ENCODE peak calls at places on chromosome 2, in four cellular contexts. U, N, A and T are unnamed samples.
A peak's percentile ranks its signal among the peaks of the same experiment; 100 is the strongest.

GRCh38 chr2:237434916-237435315 is 21.0 kb upstream of the COL6A3 start:
- DNase-seq in U (peak; percentile 58), N (no peak), A (no peak), T (no peak)

GRCh38 chr2:17539596-17539992 is 902 bp upstream of the VSNL1 start:
- DNase-seq in U (no peak), N (no peak), A (no peak), T (peak; percentile 40)

GRCh38 chr2:20454036-20454981 is 7.4 kb downstream of the RHOB start:
- DNase-seq in U (no peak), N (no peak), A (no peak), T (no peak)

GRCh38 chr2:172226244-172227061 is 123.8 kb upstream of the DLX2 start:
- DNase-seq in U (no peak), N (no peak), A (no peak), T (no peak)

GRCh38 chr2:57728691-57729090 is 317.9 kb upstream of the VRK2 start:
- DNase-seq in U (no peak), N (no peak), A (no peak), T (no peak)

GRCh38 chr2:226376516-226377180 is 423.0 kb downstream of the IRS1 start:
- DNase-seq in U (no peak), N (no peak), A (no peak), T (peak; percentile 43)

GRCh38 chr2:228675715-228676114 is 494.2 kb upstream of the SPHKAP start:
- DNase-seq in U (no peak), N (no peak), A (no peak), T (peak; percentile 83)

GRCh38 chr2:219417374-219417773 is 803 bp upstream of the DES start:
- DNase-seq in U (no peak), N (no peak), A (no peak), T (no peak)

GRCh38 chr2:228674155-228674554 is 492.7 kb upstream of the SPHKAP start:
- DNase-seq in U (no peak), N (no peak), A (no peak), T (no peak)

GRCh38 chr2:229910832-229911412 is 10.9 kb downstream of the TRIP12 start:
- DNase-seq in U (no peak), N (no peak), A (no peak), T (peak; percentile 7)

GRCh38 chr2:46363535-46364170 is 66.4 kb downstream of the EPAS1 start:
- DNase-seq in U (peak; percentile 47), N (no peak), A (no peak), T (peak; percentile 88)

GRCh38 chr2:169315357-169315756 is 47.0 kb downstream of the LRP2 start:
- DNase-seq in U (no peak), N (no peak), A (no peak), T (no peak)

GRCh38 chr2:235497096-235497495 is 3.3 kb downstream of the AGAP1 start:
- DNase-seq in U (no peak), N (no peak), A (no peak), T (no peak)
- TF ChIP-seq CTCF in U (no peak), N (no peak), A (no peak), T (no peak)

GRCh38 chr2:70300771-70301343 is 1.0 kb downstream of the FAM136A start:
- DNase-seq in U (no peak), N (no peak), A (no peak), T (no peak)
- TF ChIP-seq CTCF in U (peak; percentile 54), N (no peak), A (no peak), T (no peak)

GRCh38 chr2:223957092-223957851 is at the start of gene MRPL44:
- DNase-seq in U (peak; percentile 90), N (peak; percentile 77), A (peak; percentile 91), T (peak; percentile 95)
- TF ChIP-seq CTCF in U (no peak), N (no peak), A (no peak), T (no peak)

GRCh38 chr2:127079358-127079920 is 27.5 kb downstream of the BIN1 start:
- DNase-seq in U (no peak), N (no peak), A (no peak), T (no peak)

GRCh38 chr2:127078691-127079270 is 28.2 kb downstream of the BIN1 start:
- DNase-seq in U (no peak), N (no peak), A (no peak), T (no peak)

GRCh38 chr2:127081826-127082633 is 24.9 kb downstream of the BIN1 start:
- DNase-seq in U (no peak), N (no peak), A (no peak), T (no peak)

GRCh38 chr2:127080941-127081769 is 25.8 kb downstream of the BIN1 start:
- DNase-seq in U (no peak), N (no peak), A (no peak), T (no peak)

DNA sequence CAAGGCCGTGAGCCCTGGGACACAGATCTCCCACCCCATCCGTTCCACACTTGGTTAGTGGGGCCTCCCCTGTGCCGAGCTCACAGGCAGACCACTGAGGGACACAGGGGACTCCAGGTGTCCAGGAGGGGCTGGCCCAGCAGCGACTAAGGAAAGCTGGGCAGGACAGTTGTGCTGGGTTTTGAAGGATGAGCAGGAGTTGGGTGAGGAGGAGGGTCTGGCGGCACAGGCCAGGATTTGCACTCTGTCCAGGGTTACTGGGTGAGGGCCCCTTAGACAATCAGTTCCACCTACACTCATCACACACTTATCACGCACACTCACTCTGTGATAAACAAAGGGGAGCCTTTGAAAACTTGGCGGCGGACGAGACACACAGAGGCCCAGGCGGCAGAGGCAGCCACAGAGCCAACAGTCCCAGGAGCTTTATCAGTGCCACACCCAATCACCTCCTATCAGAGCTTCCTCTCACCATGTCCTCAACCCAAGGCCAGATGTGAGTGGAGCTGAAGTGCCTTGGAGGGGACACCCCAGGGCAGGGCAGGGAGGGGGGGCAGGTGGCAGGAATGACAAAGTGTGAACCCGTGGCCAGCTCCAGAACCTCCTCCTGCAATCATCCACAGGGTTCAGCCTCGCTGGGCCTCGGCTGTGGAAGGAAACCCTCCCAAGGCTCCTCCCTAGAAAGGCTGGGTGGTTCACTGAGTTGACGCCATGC is 26.6 kb downstream of the BIN1 start:
- DNase-seq in U (no peak), N (no peak), A (no peak), T (no peak)
- TF ChIP-seq CTCF in U (no peak), N (no peak), A (no peak), T (no peak)

GRCh38 chr2:174632847-174633620 is 35.4 kb upstream of the WIPF1 start:
- DNase-seq in U (no peak), N (no peak), A (no peak), T (peak; percentile 63)

GRCh38 chr2:174635747-174636399 is 38.3 kb upstream of the WIPF1 start:
- DNase-seq in U (peak; percentile 54), N (no peak), A (no peak), T (peak; percentile 86)

GRCh38 chr2:174633621-174633927 is 36.0 kb upstream of the WIPF1 start:
- DNase-seq in U (no peak), N (no peak), A (no peak), T (peak; percentile 46)

GRCh38 chr2:174635015-174635593 is 37.5 kb upstream of the WIPF1 start:
- DNase-seq in U (no peak), N (no peak), A (no peak), T (no peak)

GRCh38 chr2:174634130-174635014 is 36.8 kb upstream of the WIPF1 start:
- DNase-seq in U (no peak), N (no peak), A (no peak), T (peak; percentile 37)
- TF ChIP-seq CTCF in U (no peak), N (no peak), A (no peak), T (no peak)

GRCh38 chr2:189628817-189629552 is 32.3 kb upstream of the ASNSD1 start:
- DNase-seq in U (no peak), N (no peak), A (no peak), T (no peak)
- TF ChIP-seq CTCF in U (no peak), N (no peak), A (no peak), T (no peak)

DNA sequence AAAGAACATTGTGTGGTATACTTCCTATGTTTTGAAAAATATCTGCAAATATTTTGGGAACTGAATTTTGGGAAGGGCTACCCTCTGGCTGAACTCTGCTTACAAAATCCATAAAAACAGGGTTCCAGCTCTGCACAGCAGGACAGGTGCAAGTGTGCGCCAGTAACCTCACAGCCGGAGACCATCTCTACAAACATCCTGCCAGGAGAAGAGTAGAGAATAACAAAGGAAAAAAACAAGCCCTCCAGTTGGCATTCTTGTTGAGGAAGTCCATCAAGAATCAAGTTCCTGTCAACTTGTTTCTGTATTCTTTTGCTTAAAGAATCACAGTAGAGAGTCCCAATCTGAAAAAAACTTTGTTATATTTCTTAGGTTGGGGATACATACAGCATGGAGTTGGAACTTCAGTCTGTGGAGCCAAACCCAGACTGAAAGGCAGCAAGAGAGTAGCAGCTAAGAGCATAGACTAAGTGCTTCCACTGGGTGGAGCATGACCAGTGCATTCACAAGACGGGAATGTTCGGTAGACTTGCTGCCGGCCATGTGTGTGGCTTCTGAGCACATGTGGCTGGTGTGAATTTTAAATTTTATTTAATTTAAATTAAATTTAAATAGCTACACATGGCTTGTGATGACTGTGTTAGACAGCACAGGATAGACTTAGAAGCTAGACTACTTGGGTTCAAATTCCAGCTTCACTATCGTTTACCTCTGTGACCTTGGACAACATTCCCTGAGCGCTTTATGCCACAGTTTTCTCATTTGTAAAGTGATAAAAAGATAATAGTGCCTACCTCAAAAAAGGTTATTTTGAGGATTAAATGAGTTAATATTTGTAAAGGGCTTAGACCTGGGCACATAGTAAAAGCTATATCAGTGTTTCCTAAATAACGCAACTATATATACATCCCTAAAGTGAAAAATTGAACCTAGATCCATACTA is 41.9 kb downstream of the SPTBN1 start:
- DNase-seq in U (no peak), N (no peak), A (no peak), T (peak; percentile 65)
- TF ChIP-seq CTCF in U (peak; percentile 52), N (peak; percentile 34), A (peak; percentile 38), T (peak; percentile 55)

GRCh38 chr2:217614498-217614897 is 388.3 kb downstream of the TNS1 start:
- DNase-seq in U (no peak), N (no peak), A (no peak), T (no peak)
- TF ChIP-seq CTCF in U (no peak), N (no peak), A (no peak), T (no peak)

DNA sequence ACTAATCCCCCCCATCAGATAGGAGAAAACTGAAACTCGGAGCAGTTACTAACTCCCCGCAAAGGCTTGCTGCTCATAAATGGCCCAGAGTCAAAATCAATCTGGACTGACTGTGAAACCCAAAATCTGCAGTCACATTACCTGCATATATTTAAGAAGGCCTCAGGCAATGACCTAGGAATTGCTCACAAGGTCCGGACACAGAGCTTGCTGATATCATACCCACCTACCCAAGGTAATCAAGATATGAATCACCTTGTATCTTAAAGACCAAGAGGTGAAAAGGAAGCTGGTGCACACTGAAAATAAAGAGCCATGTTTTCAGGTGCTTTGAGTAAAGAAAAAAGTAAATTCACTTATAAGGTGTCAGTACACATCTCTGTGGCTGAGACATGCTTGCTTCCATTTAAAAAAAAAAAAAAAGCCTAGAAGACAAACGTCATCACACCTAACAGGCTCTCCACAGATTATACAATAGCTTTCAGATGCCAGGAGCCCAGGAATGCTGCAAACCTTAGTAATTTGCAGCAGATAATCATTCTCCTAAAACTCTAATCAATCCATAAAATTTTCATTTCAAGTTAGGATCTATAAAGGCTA is 195.4 kb downstream of the ZEB2 start:
- DNase-seq in U (no peak), N (no peak), A (no peak), T (no peak)
- TF ChIP-seq CTCF in U (no peak), N (no peak), A (no peak), T (no peak)

DNA sequence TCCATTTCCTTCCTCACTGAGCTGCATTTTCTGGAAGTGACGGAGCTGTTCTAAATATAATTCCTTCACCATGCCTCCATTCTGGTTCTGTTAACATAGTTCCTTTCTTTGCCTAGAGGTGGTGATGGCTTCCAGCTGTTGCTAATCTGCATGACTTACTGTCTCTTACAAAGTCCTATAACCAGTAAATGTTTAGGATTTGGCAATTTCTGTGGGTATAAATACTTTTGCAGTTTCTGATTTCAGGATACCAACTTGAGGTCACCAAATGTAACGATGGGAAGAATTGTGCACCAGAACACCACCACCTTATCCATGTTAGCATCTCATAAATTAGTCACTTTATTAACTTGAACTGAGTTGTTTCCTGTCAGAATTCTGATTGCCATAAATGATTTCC is 101.8 kb upstream of the FN1 start:
- DNase-seq in U (peak; percentile 61), N (no peak), A (no peak), T (peak; percentile 74)
- TF ChIP-seq CTCF in U (peak; percentile 31), N (no peak), A (no peak), T (no peak)